ENCODE peak calls at places on chromosome X, in four cellular contexts. O is NCI-H2029 treated with DMSO at 0.1 percent for 48 hours, T is HEK293T, S is sigmoid colon. I is an unnamed sample.

GRCh38 chrX:86148594-86148993 is 343 bp downstream of the DACH2 start:
- DNase-seq in O (no peak), T (peak), S (no peak), I (no peak)

GRCh38 chrX:150454508-150455219 is 91.5 kb downstream of the MAMLD1 start:
- DNase-seq in O (no peak), T (no peak), S (no peak), I (no peak)

GRCh38 chrX:120309873-120310730 is 1.2 kb downstream of the TMEM255A start:
- DNase-seq in O (no peak), T (peak), S (no peak), I (no peak)

GRCh38 chrX:39758791-39759525 is 338.8 kb downstream of the BCOR start:
- DNase-seq in O (no peak), T (no peak), S (peak), I (no peak)

GRCh38 chrX:86047174-86047991 is at the start of gene CHM:
- DNase-seq in O (no peak), T (peak), S (peak), I (peak)

GRCh38 chrX:20224814-20225487 is 41.8 kb downstream of the RPS6KA3 start:
- DNase-seq in O (no peak), T (no peak), S (no peak), I (no peak)

GRCh38 chrX:153569475-153569874 is 29.5 kb downstream of the CCNQ start:
- DNase-seq in O (no peak), T (no peak), S (no peak), I (no peak)

GRCh38 chrX:39513836-39514235 is 583.9 kb downstream of the BCOR start:
- DNase-seq in O (no peak), T (no peak), S (no peak), I (no peak)

GRCh38 chrX:19046343-19047215 is 62.7 kb upstream of the PHKA2 start:
- DNase-seq in O (no peak), T (no peak), S (no peak), I (no peak)

GRCh38 chrX:39261446-39262147 is 460.3 kb downstream of the MID1IP1 start:
- DNase-seq in O (peak), T (peak), S (no peak), I (no peak)

GRCh38 chrX:23844502-23845138 is 61.6 kb downstream of the SAT1 start:
- DNase-seq in O (no peak), T (no peak), S (no peak), I (peak)

GRCh38 chrX:129559800-129560199 is 19.7 kb downstream of the OCRL start:
- DNase-seq in O (no peak), T (no peak), S (no peak), I (no peak)

GRCh38 chrX:48676893-48677270 is 6.7 kb upstream of the WAS start:
- DNase-seq in O (no peak), T (no peak), S (peak), I (no peak)

GRCh38 chrX:110665636-110666035 is 130.0 kb downstream of the CHRDL1 start:
- DNase-seq in O (no peak), T (peak), S (no peak), I (no peak)

GRCh38 chrX:42093756-42094155 is 170.4 kb upstream of the CASK start:
- DNase-seq in O (no peak), T (no peak), S (no peak), I (no peak)

GRCh38 chrX:19121898-19122640 is at the start of gene ADGRG2:
- DNase-seq in O (no peak), T (peak), S (no peak), I (no peak)